ENCODE peak calls at places on chromosomes 5 and 9, in six cellular contexts. J, D, P, K, H and W are unnamed samples.

GRCh38 chr9:105697871-105698270 is 3.5 kb downstream of the TMEM38B start:
- DNase-seq in J (no peak), D (peak; percentile 62), P (no peak), K (no peak), H (no peak), W (no peak)

GRCh38 chr5:164002653-164003052 is 497.2 kb downstream of the MAT2B start:
- DNase-seq in J (no peak), D (no peak), P (no peak), K (no peak), H (no peak), W (no peak)

GRCh38 chr5:72197393-72197792 is 90.1 kb downstream of the MAP1B start:
- DNase-seq in J (no peak), D (no peak), P (no peak), K (no peak), H (no peak), W (no peak)

GRCh38 chr9:133167096-133167695 is 3.5 kb upstream of the GBGT1 start:
- DNase-seq in J (no peak), D (no peak), P (no peak), K (no peak), H (no peak), W (no peak)

GRCh38 chr5:172350212-172351181 is 66.9 kb upstream of the UBTD2 start:
- DNase-seq in J (no peak), D (no peak), P (no peak), K (no peak), H (no peak), W (no peak)

GRCh38 chr9:93060746-93061259 is 2.3 kb downstream of the SUSD3 start:
- DNase-seq in J (no peak), D (peak; percentile 79), P (no peak), K (no peak), H (no peak), W (no peak)

GRCh38 chr5:131528682-131529081 is 106.3 kb downstream of the RAPGEF6 start:
- DNase-seq in J (no peak), D (peak; percentile 64), P (no peak), K (no peak), H (no peak), W (peak; percentile 40)

GRCh38 chr9:96565684-96566360 is 53.8 kb downstream of the CDC14B start:
- DNase-seq in J (no peak), D (no peak), P (no peak), K (peak; percentile 15), H (no peak), W (no peak)

GRCh38 chr5:80600943-80601693 is 31.0 kb upstream of the ANKRD34B start:
- DNase-seq in J (no peak), D (no peak), P (no peak), K (no peak), H (no peak), W (peak; percentile 14)

GRCh38 chr9:82117025-82117424 is 128.5 kb downstream of the SPATA31D1 start:
- DNase-seq in J (no peak), D (no peak), P (no peak), K (no peak), H (no peak), W (no peak)

GRCh38 chr5:143955140-143955539 is 143.2 kb downstream of the HMHB1 start:
- DNase-seq in J (no peak), D (no peak), P (no peak), K (no peak), H (no peak), W (no peak)

GRCh38 chr9:94920439-94920951 is 194.0 kb downstream of the AOPEP start:
- DNase-seq in J (no peak), D (no peak), P (no peak), K (no peak), H (no peak), W (no peak)

GRCh38 chr5:139650031-139650688 is 2.0 kb downstream of the CXXC5 start:
- DNase-seq in J (no peak), D (peak; percentile 77), P (no peak), K (no peak), H (no peak), W (peak; percentile 64)

GRCh38 chr5:54722846-54723433 is 205.4 kb downstream of the SNX18 start:
- DNase-seq in J (no peak), D (no peak), P (no peak), K (no peak), H (no peak), W (no peak)

GRCh38 chr5:177450672-177451424 is 4.2 kb downstream of the PRR7 start:
- DNase-seq in J (no peak), D (no peak), P (no peak), K (no peak), H (no peak), W (no peak)

GRCh38 chr5:154366353-154366752 is 79.4 kb upstream of the SAP30L start:
- DNase-seq in J (peak; percentile 46), D (no peak), P (peak; percentile 27), K (no peak), H (peak; percentile 91), W (no peak)

GRCh38 chr9:84677080-84677479 is 7.6 kb downstream of the NTRK2 start:
- DNase-seq in J (no peak), D (no peak), P (no peak), K (no peak), H (no peak), W (no peak)

GRCh38 chr5:56480305-56481146 is 247.4 kb upstream of the ANKRD55 start:
- DNase-seq in J (peak; percentile 58), D (no peak), P (no peak), K (no peak), H (peak; percentile 96), W (peak; percentile 20)

GRCh38 chr5:53063791-53064190 is 45.8 kb downstream of the MOCS2 start:
- DNase-seq in J (peak; percentile 32), D (no peak), P (no peak), K (no peak), H (no peak), W (no peak)

GRCh38 chr9:114102484-114102883 is 3.4 kb upstream of the KIF12 start:
- DNase-seq in J (no peak), D (no peak), P (no peak), K (no peak), H (no peak), W (no peak)

GRCh38 chr5:176583076-176583475 is 26.9 kb downstream of the GPRIN1 start:
- DNase-seq in J (no peak), D (no peak), P (no peak), K (no peak), H (no peak), W (no peak)

GRCh38 chr5:137888489-137888874 is 775 bp upstream of the PKD2L2 start:
- DNase-seq in J (no peak), D (peak; percentile 36), P (no peak), K (no peak), H (no peak), W (peak; percentile 6)

GRCh38 chr9:91177661-91178280 is 183.9 kb downstream of the AUH start:
- DNase-seq in J (no peak), D (no peak), P (no peak), K (no peak), H (no peak), W (no peak)

GRCh38 chr5:169631360-169631759 is 5.7 kb upstream of the DOCK2 start:
- DNase-seq in J (no peak), D (no peak), P (no peak), K (no peak), H (no peak), W (peak; percentile 29)

GRCh38 chr9:84742261-84742660 is 72.7 kb downstream of the NTRK2 start:
- DNase-seq in J (no peak), D (no peak), P (no peak), K (no peak), H (no peak), W (no peak)

GRCh38 chr9:121844090-121844489 is 192.7 kb downstream of the DAB2IP start:
- DNase-seq in J (peak; percentile 96), D (no peak), P (no peak), K (no peak), H (no peak), W (no peak)

GRCh38 chr9:94031380-94031779 is 52.9 kb upstream of the PTPDC1 start:
- DNase-seq in J (no peak), D (peak; percentile 43), P (no peak), K (no peak), H (no peak), W (no peak)

GRCh38 chr5:83523926-83524325 is 52.4 kb downstream of the VCAN start:
- DNase-seq in J (no peak), D (no peak), P (no peak), K (no peak), H (no peak), W (no peak)
- TF ChIP-seq MAX in J (no peak), D (no peak), P (no peak), K (no peak), H (no peak), W (no peak)

DNA sequence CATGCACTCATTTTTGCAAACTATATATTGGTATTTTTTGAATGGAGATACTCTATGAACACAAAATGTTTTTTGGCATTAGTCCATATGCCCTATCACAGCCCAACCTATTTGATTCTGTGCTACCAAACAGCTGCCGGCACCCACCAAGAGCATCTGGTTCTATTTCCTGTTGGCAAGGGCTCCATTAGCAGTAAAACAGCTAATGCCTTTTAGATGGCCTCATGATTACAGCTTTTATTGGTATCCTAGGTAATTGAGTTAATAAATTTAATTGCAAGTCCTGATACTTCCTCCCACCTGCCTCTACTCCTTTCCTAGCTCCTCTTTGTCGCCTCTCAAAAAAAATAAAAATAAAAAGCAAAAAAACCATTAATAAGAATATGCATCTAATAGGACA is 620.6 kb downstream of the SLCO4C1 start:
- DNase-seq in J (no peak), D (no peak), P (no peak), K (no peak), H (no peak), W (no peak)
- TF ChIP-seq POLR2A in J (no peak), D (no peak), P (no peak), K (no peak), H (no peak), W (no peak)

GRCh38 chr5:16579142-16579541 is 37.7 kb downstream of the RETREG1 start:
- DNase-seq in J (no peak), D (no peak), P (no peak), K (no peak), H (no peak), W (no peak)
- TF ChIP-seq MAX in J (no peak), D (no peak), P (no peak), K (no peak), H (no peak), W (no peak)

GRCh38 chr5:35458824-35459207 is 158.8 kb upstream of the SPEF2 start:
- DNase-seq in J (no peak), D (no peak), P (no peak), K (no peak), H (no peak), W (no peak)

GRCh38 chr5:35466746-35467145 is 150.9 kb upstream of the SPEF2 start:
- DNase-seq in J (no peak), D (no peak), P (no peak), K (no peak), H (no peak), W (no peak)

GRCh38 chr5:35461530-35461929 is 156.1 kb upstream of the SPEF2 start:
- DNase-seq in J (no peak), D (no peak), P (no peak), K (no peak), H (no peak), W (no peak)

GRCh38 chr5:35468811-35469210 is 148.9 kb upstream of the SPEF2 start:
- DNase-seq in J (no peak), D (no peak), P (no peak), K (no peak), H (no peak), W (no peak)

DNA sequence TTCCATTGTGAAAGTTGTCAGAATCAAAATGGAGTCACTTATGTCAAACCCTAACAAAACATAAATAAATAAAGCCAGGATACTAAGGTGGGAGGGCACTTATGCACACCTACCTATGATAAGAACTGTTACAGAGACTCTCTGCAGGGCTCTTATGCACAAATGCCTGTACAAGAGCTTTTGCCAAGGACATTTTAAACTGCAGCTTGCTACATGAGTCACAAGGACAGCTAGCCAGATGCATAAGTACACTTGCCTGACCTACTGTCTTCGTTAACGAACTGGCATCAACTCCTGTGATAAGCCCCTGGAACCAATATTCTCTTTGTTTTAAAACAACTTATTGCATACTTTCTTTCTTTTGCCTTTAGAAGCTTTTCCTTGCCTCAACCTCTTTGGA is 152.9 kb upstream of the SPEF2 start:
- DNase-seq in J (no peak), D (no peak), P (no peak), K (no peak), H (no peak), W (no peak)
- TF ChIP-seq POLR2A in J (no peak), D (no peak), P (no peak), K (no peak), H (no peak), W (no peak)